ENCODE peak calls at places on chromosomes 3 and 15, in six cellular contexts. B is A549, T is ovary, U is adrenal gland, J is fibroblast of lung, P is tibial artery. W is an unnamed sample.

GRCh38 chr3:74426571-74426970 is 187.9 kb downstream of the CNTN3 start:
- DNase-seq in B (no peak), T (no peak), U (no peak), J (no peak), P (no peak), W (no peak)

GRCh38 chr3:16935766-16936165 is 51.0 kb downstream of the PLCL2 start:
- DNase-seq in B (no peak), T (no peak), U (no peak), J (no peak), P (no peak), W (no peak)

GRCh38 chr3:32460031-32460749 is 42.5 kb downstream of the CMTM6 start:
- DNase-seq in B (no peak), T (no peak), U (no peak), J (no peak), P (no peak), W (no peak)

GRCh38 chr3:128429751-128430150 is 36.9 kb downstream of the DNAJB8 start:
- DNase-seq in B (no peak), T (no peak), U (no peak), J (no peak), P (no peak), W (no peak)

GRCh38 chr3:50695031-50695430 is 20.3 kb downstream of the DOCK3 start:
- DNase-seq in B (no peak), T (no peak), U (no peak), J (no peak), P (no peak), W (no peak)

GRCh38 chr3:9067352-9067975 is 104.2 kb upstream of the RAD18 start:
- DNase-seq in B (peak), T (peak), U (peak), J (peak), P (peak), W (no peak)

GRCh38 chr3:186825294-186825821 is 17.2 kb upstream of the ADIPOQ start:
- DNase-seq in B (no peak), T (peak), U (peak), J (peak), P (no peak), W (no peak)

GRCh38 chr3:15812183-15812582 is 14.4 kb upstream of the ANKRD28 start:
- DNase-seq in B (peak), T (no peak), U (no peak), J (peak), P (no peak), W (no peak)

GRCh38 chr15:42037650-42038049 is 16.8 kb upstream of the PLA2G4E start:
- DNase-seq in B (no peak), T (no peak), U (peak), J (no peak), P (no peak), W (no peak)

GRCh38 chr15:39582977-39583585 is 2.2 kb downstream of the THBS1 start:
- DNase-seq in B (no peak), T (no peak), U (no peak), J (no peak), P (no peak), W (no peak)

GRCh38 chr15:39584662-39585393 is 3.9 kb downstream of the THBS1 start:
- DNase-seq in B (no peak), T (no peak), U (no peak), J (no peak), P (no peak), W (no peak)

GRCh38 chr15:39582286-39582976 is 1.6 kb downstream of the THBS1 start:
- DNase-seq in B (no peak), T (peak), U (no peak), J (peak), P (no peak), W (no peak)

GRCh38 chr15:39584266-39584659 is 3.4 kb downstream of the THBS1 start:
- DNase-seq in B (no peak), T (no peak), U (no peak), J (no peak), P (no peak), W (no peak)

DNA sequence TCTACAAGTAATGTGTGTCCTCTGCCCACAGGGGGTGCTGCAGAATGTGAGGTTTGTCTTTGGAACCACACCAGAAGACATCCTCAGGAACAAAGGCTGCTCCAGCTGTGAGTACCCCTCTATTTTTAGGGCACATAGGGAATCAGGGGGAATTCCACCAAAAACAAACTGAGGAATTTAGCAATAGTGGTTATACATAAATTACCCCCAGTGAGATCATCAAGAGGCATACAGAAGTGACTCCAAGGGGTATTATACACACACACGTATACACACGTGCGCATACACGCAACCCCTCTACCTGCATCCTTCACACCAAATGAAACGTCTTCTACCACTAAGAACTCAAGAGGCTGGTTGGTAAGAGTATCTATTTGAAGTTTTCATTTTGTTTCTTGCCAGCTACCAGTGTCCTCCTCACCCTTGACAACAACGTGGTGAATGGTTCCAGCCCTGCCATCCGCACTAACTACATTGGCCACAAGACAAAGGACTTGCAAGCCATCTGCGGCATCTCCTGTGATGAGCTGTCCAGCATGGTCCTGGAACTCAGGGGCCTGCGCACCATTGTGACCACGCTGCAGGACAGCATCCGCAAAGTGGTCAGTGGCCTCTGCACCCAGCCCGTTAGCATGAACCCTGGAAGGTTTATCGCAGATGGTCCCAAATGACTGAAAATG is 2.8 kb downstream of the THBS1 start:
- DNase-seq in B (peak), T (peak), U (no peak), J (peak), P (no peak), W (no peak)
- TF ChIP-seq CTCF in B (no peak), T (no peak), U (no peak), J (peak), P (no peak), W (no peak)

GRCh38 chr3:134251731-134252391 is 1.2 kb upstream of the RYK start:
- DNase-seq in B (no peak), T (peak), U (no peak), J (no peak), P (peak), W (no peak)
- H3K27ac ChIP-seq in B (peak), T (peak), U (no peak), J (no peak), P (peak), W (peak)

DNA sequence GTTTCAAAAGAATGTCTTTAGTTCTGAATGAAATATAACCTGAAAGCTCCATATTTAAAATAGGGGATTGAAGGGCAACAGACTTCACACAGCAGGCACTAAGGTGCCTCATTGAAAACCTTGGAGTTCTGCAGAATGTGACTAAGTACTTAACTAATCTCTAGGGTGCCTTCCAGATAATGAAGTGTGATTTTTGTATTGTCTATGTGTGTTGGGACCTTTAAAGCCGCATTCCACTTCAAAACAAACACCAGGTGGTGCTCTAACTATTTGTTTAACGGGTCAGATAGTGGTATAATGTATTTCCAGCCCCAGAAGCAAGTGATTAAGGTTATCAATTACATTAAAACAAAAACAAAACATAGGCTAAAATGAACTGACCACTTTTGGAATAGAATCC is 28.0 kb downstream of the TFG start:
- DNase-seq in B (peak), T (no peak), U (no peak), J (peak), P (no peak), W (no peak)
- TF ChIP-seq CTCF in B (peak), T (no peak), U (peak), J (peak), P (peak), W (no peak)

GRCh38 chr3:138079901-138080300 is 35.5 kb downstream of the DZIP1L start:
- DNase-seq in B (no peak), T (no peak), U (no peak), J (no peak), P (no peak), W (no peak)

GRCh38 chr3:138081371-138082084 is 33.9 kb downstream of the DZIP1L start:
- DNase-seq in B (no peak), T (no peak), U (no peak), J (peak), P (no peak), W (no peak)

GRCh38 chr3:138078901-138079344 is 36.5 kb downstream of the DZIP1L start:
- DNase-seq in B (peak), T (no peak), U (peak), J (peak), P (no peak), W (no peak)

GRCh38 chr3:138082085-138082991 is 33.1 kb downstream of the DZIP1L start:
- DNase-seq in B (no peak), T (peak), U (no peak), J (peak), P (no peak), W (no peak)

DNA sequence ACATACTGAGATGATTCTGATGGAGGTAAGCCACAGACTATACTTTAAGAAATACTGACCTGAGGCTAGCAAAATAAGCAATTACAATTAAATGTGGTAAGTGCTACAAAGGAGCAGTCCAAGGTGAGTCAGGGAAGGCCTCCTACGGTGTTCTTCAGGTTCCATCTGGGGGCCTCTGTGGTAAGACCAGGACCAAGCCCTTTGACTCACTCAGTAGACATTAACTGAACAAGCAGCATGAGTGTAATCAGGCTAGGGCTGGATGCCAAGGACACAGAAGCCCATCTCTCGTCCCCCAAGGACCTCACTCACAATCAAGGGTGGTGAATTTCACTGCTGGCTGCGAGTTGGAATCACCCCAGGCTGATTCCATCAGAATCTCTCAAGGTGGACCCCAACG is 37.3 kb downstream of the DZIP1L start:
- DNase-seq in B (no peak), T (no peak), U (no peak), J (no peak), P (no peak), W (no peak)
- H3K27ac ChIP-seq in B (peak), T (no peak), U (no peak), J (no peak), P (no peak), W (no peak)

GRCh38 chr3:23444386-23444785 is 241.3 kb downstream of the UBE2E2 start:
- DNase-seq in B (no peak), T (no peak), U (no peak), J (no peak), P (no peak), W (no peak)
- TF ChIP-seq CTCF in B (no peak), T (no peak), U (no peak), J (no peak), P (no peak), W (no peak)

GRCh38 chr3:196666001-196666867 is 26.7 kb downstream of the NRROS start:
- DNase-seq in B (no peak), T (no peak), U (no peak), J (peak), P (no peak), W (no peak)
- H3K27ac ChIP-seq in B (peak), T (no peak), U (no peak), J (peak), P (no peak), W (no peak)

DNA sequence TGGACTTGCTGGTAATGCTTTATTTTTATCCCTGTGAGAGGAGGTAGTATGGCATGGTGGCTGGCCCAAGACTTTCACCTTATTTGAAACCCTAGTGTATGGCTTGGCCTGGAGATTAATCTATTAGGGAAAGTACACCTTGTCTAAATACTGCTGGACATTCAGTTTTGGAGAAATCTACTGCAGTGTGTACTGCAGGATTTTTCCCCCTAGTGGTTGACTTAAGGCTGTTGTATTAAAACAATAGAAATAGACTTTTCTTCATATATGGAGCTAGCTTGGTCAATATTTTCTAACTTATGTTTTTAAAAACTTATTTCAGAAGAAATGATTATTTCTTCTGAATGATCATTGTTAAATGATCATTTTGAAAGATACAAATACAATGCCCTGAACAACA is 13.9 kb upstream of the SLITRK3 start:
- DNase-seq in B (no peak), T (no peak), U (no peak), J (no peak), P (no peak), W (no peak)
- TF ChIP-seq CTCF in B (no peak), T (no peak), U (no peak), J (peak), P (no peak), W (no peak)

W was measured in coronary artery.